ENCODE peak calls at places on chromosomes 13 and 19, in five cellular contexts. W is SK-N-SH, D is IMR-90, Z is K562, H is GM12878. B is an unnamed sample.

GRCh38 chr13:113169277-113170272 is 11.1 kb downstream of the PROZ start:
- DNase-seq in Z (no peak), H (no peak), W (no peak), D (no peak), B (no peak)

GRCh38 chr19:15463865-15464371 is 426 bp downstream of the RASAL3 start:
- DNase-seq in W (no peak), Z (no peak), D (no peak), H (no peak), B (no peak)

GRCh38 chr13:74243637-74244526 is 109.7 kb upstream of the KLF12 start:
- DNase-seq in D (peak), H (no peak), Z (no peak), W (no peak), B (no peak)

GRCh38 chr13:42548731-42549554 is 25.0 kb upstream of the TNFSF11 start:
- DNase-seq in W (no peak), Z (peak), D (no peak), H (peak), B (no peak)

GRCh38 chr13:71021810-71022422 is 845.1 kb downstream of the DACH1 start:
- DNase-seq in D (no peak), Z (no peak), H (no peak), W (no peak), B (no peak)

GRCh38 chr13:112351825-112352224 is 24.3 kb upstream of the SPACA7 start:
- DNase-seq in D (no peak), W (no peak), Z (no peak), H (no peak), B (no peak)

GRCh38 chr19:52248256-52248655 is 21.1 kb upstream of the ZNF766 start:
- DNase-seq in H (no peak), Z (peak), D (peak), W (peak), B (no peak)

GRCh38 chr13:53010374-53011105 is 18.1 kb upstream of the OLFM4 start:
- DNase-seq in H (no peak), D (no peak), Z (no peak), W (no peak), B (no peak)

GRCh38 chr13:113670541-113670940 is 3.5 kb downstream of the GRK1 start:
- DNase-seq in Z (no peak), W (no peak), H (no peak), D (no peak), B (no peak)

GRCh38 chr13:100495455-100495854 is 93.1 kb downstream of the GGACT start:
- DNase-seq in W (no peak), D (no peak), Z (peak), H (no peak), B (no peak)

GRCh38 chr13:77034883-77035282 is 7.9 kb upstream of the FBXL3 start:
- DNase-seq in W (no peak), Z (no peak), D (peak), H (no peak), B (no peak)

GRCh38 chr13:32454886-32455593 is 27.1 kb upstream of the N4BP2L1 start:
- DNase-seq in Z (no peak), H (no peak), W (no peak), D (no peak), B (no peak)

GRCh38 chr19:12907166-12907565 is 11.9 kb downstream of the SYCE2 start:
- DNase-seq in W (no peak), D (no peak), Z (no peak), H (no peak), B (no peak)

GRCh38 chr13:22325761-22326160 is 654.9 kb downstream of the FGF9 start:
- DNase-seq in Z (no peak), D (no peak), H (no peak), W (no peak), B (no peak)

GRCh38 chr19:58328999-58329398 is 2.2 kb downstream of the ZSCAN22 start:
- DNase-seq in D (no peak), Z (peak), W (peak), H (no peak), B (no peak)

GRCh38 chr19:15636026-15636425 is 4.7 kb upstream of the CYP4F3 start:
- DNase-seq in W (no peak), D (no peak), Z (no peak), H (no peak), B (no peak)

GRCh38 chr19:16160943-16161560 is 12.3 kb downstream of the CIB3 start:
- DNase-seq in H (no peak), Z (peak), W (no peak), D (peak), B (peak)

GRCh38 chr19:48061401-48062344 is 17.8 kb upstream of the CABP5 start:
- DNase-seq in W (no peak), D (no peak), Z (no peak), H (no peak), B (no peak)

GRCh38 chr13:39656325-39656677 is 839 bp downstream of the COG6 start:
- DNase-seq in H (no peak), W (no peak), Z (peak), D (peak), B (no peak)

GRCh38 chr13:44837250-44837649 is 152.0 kb downstream of the NUFIP1 start:
- DNase-seq in Z (no peak), H (no peak), W (no peak), D (peak), B (no peak)

GRCh38 chr19:14054099-14054498 is 7.8 kb downstream of the PALM3 start:
- DNase-seq in W (no peak), Z (no peak), D (no peak), H (no peak), B (no peak)

GRCh38 chr19:6276447-6276846 is 3.3 kb downstream of the MLLT1 start:
- DNase-seq in H (no peak), Z (peak), W (peak), D (peak), B (no peak)

GRCh38 chr19:33325920-33326319 is 23.6 kb upstream of the CEBPA start:
- DNase-seq in D (no peak), H (no peak), W (no peak), Z (no peak), B (no peak)

GRCh38 chr13:40187836-40188591 is 478.4 kb downstream of the FOXO1 start:
- DNase-seq in H (no peak), W (no peak), Z (no peak), D (no peak), B (no peak)

GRCh38 chr13:101785858-101786257 is 333.4 kb downstream of the ITGBL1 start:
- DNase-seq in H (no peak), D (peak), Z (no peak), W (peak), B (peak)

GRCh38 chr13:113864303-113864890 is 521 bp upstream of the GAS6 start:
- DNase-seq in H (no peak), W (peak), D (peak), Z (no peak), B (no peak)

GRCh38 chr13:39585219-39585618 is 17.8 kb downstream of the LHFPL6 start:
- DNase-seq in D (no peak), W (no peak), Z (no peak), H (no peak), B (no peak)

GRCh38 chr13:74644239-74644638 is 510.0 kb upstream of the KLF12 start:
- DNase-seq in D (peak), Z (no peak), W (no peak), H (no peak), B (no peak)

GRCh38 chr19:55099557-55100506 is 17.6 kb downstream of the PPP1R12C start:
- DNase-seq in H (no peak), D (no peak), Z (peak), W (no peak), B (no peak)
- TF ChIP-seq RCOR1 in H (no peak), D (no peak), Z (no peak), W (no peak), B (no peak)

DNA sequence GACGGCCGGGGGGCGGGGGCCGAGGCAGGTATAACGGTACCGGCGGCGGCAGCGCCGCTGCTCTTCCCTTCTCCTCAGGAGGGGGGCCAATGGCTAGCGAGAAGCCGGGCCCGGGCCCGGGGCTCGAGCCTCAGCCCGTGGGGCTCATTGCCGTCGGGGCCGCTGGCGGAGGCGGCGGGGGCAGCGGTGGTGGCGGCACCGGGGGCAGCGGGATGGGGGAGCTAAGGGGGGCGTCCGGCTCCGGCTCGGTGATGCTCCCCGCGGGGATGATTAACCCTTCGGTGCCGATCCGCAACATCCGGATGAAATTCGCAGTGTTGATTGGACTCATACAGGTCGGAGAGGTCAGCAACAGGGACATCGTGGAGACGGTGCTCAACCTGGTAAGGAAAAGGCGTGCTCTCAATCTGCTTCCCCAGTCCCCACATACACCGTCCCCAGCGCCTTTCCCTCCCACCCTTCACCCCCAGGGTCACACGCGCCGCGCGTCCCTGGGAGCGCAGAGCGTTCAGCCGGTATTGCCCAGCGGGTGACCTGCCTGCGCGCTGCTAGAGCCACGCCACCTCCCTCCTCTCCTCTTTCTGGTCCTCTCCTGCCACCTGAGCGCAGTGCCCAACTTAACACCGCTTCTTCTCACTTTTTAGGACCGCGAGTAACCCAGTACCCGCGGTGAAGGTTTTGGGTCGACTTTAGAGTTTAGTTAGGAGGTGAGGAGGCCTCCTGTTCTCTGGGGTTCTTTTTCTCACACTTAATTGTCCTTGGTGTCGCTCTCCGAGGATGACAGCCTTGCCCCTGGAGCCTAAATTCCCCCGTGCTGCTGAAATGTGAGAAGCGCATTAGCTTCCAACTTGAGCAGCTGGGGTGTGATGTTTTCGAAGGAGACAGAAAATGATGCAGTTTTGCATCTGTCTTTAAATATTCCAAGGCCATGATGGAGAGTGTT is 933 bp downstream of the NBEA start:
- DNase-seq in Z (no peak), W (peak), H (no peak), D (no peak), B (peak)
- TF ChIP-seq RCOR1 in Z (no peak), W (no peak), H (no peak), D (no peak), B (no peak)

GRCh38 chr19:18160441-18160791 is 7.5 kb downstream of the PIK3R2 start:
- DNase-seq in Z (no peak), W (no peak), H (no peak), D (no peak), B (no peak)
- TF ChIP-seq RCOR1 in Z (peak), W (no peak), H (no peak), D (no peak), B (no peak)

DNA sequence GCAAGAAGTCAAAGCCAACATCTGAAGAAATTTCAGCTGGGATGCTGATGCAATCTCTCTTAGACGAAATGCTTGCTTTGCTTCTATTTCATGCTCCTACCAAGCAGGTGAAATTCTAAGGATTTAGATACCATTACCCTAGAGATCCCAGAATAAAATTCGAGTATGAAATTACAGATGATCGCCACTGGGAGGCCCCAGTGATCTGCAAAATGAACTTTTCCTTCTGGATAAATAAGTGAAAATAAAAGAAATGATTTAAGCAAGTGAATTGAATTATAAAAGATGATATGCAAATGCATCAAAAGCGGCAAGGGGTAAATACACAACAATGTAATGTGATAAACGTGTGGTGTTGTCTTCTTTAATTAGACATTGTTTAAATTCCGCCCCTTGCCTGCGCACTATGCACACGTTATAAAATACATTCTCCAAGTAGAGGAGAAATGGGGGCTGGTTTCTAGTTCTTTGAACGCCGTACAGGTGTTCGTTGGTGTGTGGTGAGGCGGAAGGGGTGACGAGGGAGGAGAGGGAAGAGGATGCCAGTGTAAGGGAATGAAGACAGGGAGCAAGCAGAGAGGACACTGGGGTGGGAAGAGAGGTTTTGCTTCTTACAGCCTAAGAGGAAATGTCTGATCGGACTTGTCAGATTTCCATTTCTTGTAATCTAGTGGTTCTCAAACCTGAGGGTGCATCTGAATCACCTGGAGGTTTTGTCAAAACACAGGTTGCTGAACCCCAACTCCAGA is 58.0 kb downstream of the ERCC5 start:
- DNase-seq in D (peak), H (no peak), Z (peak), W (peak), B (peak)
- TF ChIP-seq RCOR1 in D (no peak), H (no peak), Z (no peak), W (no peak), B (no peak)

GRCh38 chr13:48939728-48940127 is 36.0 kb upstream of the FNDC3A start:
- DNase-seq in W (no peak), D (no peak), H (no peak), Z (no peak), B (no peak)

GRCh38 chr13:48946163-48946562 is 29.5 kb upstream of the FNDC3A start:
- DNase-seq in D (no peak), H (no peak), W (no peak), Z (no peak), B (no peak)

GRCh38 chr13:48942131-48942530 is 33.6 kb upstream of the FNDC3A start:
- DNase-seq in D (peak), Z (no peak), H (no peak), W (no peak), B (no peak)

GRCh38 chr13:48945626-48946025 is 30.1 kb upstream of the FNDC3A start:
- DNase-seq in D (no peak), W (no peak), Z (no peak), H (no peak), B (no peak)

GRCh38 chr13:48944221-48944620 is 31.5 kb upstream of the FNDC3A start:
- DNase-seq in W (no peak), D (no peak), Z (no peak), H (no peak), B (no peak)
- TF ChIP-seq RCOR1 in W (no peak), D (no peak), Z (no peak), H (no peak), B (no peak)

B was measured in A549.